ENCODE peak calls at places on chromosomes 4 and X, in ten cellular contexts. X, G, O, Z, K, P, C, A, Y and R are unnamed samples.
A peak's percentile ranks its signal among the peaks of the same experiment; 100 is the strongest.

GRCh38 chrX:69120476-69120875 is 44.8 kb downstream of the PJA1 start:
- DNase-seq in A (no peak), P (no peak), C (no peak), G (no peak), Y (no peak), Z (no peak), O (no peak), X (no peak), K (no peak), R (no peak)

GRCh38 chr4:139767168-139767567 is 101.5 kb downstream of the MGST2 start:
- DNase-seq in K (no peak), A (no peak), P (no peak), G (no peak), Y (no peak), O (no peak), Z (peak; percentile 21), C (no peak), X (no peak), R (no peak)

GRCh38 chrX:63128509-63128908 is 222.6 kb downstream of the SPIN4 start:
- DNase-seq in X (peak; percentile 0), O (peak; percentile 33), C (no peak), A (peak; percentile 40), Y (no peak), Z (peak; percentile 0), P (no peak), K (no peak), G (peak; percentile 36), R (peak; percentile 11)

GRCh38 chr4:95219109-95219508 is 329.7 kb downstream of the UNC5C start:
- DNase-seq in G (no peak), Z (peak; percentile 28), C (no peak), Y (no peak), K (no peak), X (peak; percentile 33), O (no peak), P (no peak), A (no peak), R (no peak)

GRCh38 chr4:42310343-42310742 is 86.9 kb upstream of the SHISA3 start:
- DNase-seq in Y (no peak), Z (no peak), X (no peak), P (no peak), A (no peak), G (no peak), K (no peak), C (no peak), O (peak; percentile 49), R (no peak)

GRCh38 chr4:8427761-8428287 is 12.7 kb downstream of the ACOX3 start:
- DNase-seq in A (no peak), Z (peak; percentile 57), C (no peak), K (no peak), X (peak; percentile 74), G (no peak), P (no peak), O (peak; percentile 32), Y (peak; percentile 17), R (no peak)

GRCh38 chr4:164959896-164960295 is 17.6 kb downstream of the TRIM61 start:
- DNase-seq in G (no peak), O (no peak), A (no peak), Z (peak; percentile 29), X (peak; percentile 52), Y (no peak), C (no peak), P (no peak), K (no peak), R (no peak)

GRCh38 chr4:169410839-169411770 is 140.3 kb upstream of the SH3RF1 start:
- DNase-seq in C (peak; percentile 16), O (peak; percentile 57), G (peak; percentile 1), Z (peak; percentile 54), P (no peak), Y (peak; percentile 18), X (peak; percentile 64), A (no peak), K (no peak), R (no peak)

GRCh38 chrX:46461653-46462191 is 83.5 kb downstream of the ZNF674 start:
- DNase-seq in X (no peak), C (no peak), P (no peak), K (no peak), G (no peak), O (no peak), Y (no peak), Z (no peak), A (no peak), R (no peak)

GRCh38 chrX:49919617-49920016 is 2.8 kb upstream of the CLCN5 start:
- DNase-seq in P (peak; percentile 79), G (peak; percentile 14), O (peak; percentile 56), Y (peak; percentile 22), A (peak; percentile 53), X (peak; percentile 88), K (peak; percentile 70), C (peak; percentile 40), Z (peak; percentile 89), R (peak; percentile 35)

GRCh38 chr4:14375816-14376215 is 626.5 kb upstream of the CPEB2 start:
- DNase-seq in X (peak; percentile 10), P (no peak), O (no peak), Y (no peak), K (no peak), A (no peak), Z (peak; percentile 38), G (no peak), C (no peak), R (no peak)

GRCh38 chr4:160159457-160159856 is 1056.6 kb downstream of the RAPGEF2 start:
- DNase-seq in O (no peak), G (no peak), P (no peak), X (no peak), Y (no peak), C (no peak), A (no peak), Z (no peak), K (no peak), R (no peak)

GRCh38 chrX:78092296-78092695 is 11.8 kb upstream of the PGK1 start:
- DNase-seq in A (no peak), Y (no peak), K (no peak), Z (peak; percentile 67), P (no peak), C (no peak), O (peak; percentile 70), G (peak; percentile 67), X (peak; percentile 69), R (peak; percentile 18)
- TF ChIP-seq CTCF in A (no peak), Y (no peak), K (no peak), Z (peak; percentile 44), P (no peak), C (peak; percentile 41), O (peak; percentile 63), G (peak; percentile 60), X (peak; percentile 48), R (no peak)

GRCh38 chrX:16992411-16992810 is 46.0 kb downstream of the REPS2 start:
- DNase-seq in K (no peak), X (no peak), G (no peak), C (no peak), A (no peak), O (no peak), Z (no peak), Y (no peak), P (no peak), R (no peak)

GRCh38 chrX:16992902-16993301 is 46.4 kb downstream of the REPS2 start:
- DNase-seq in Y (peak; percentile 19), P (no peak), K (no peak), C (no peak), Z (no peak), G (no peak), A (no peak), X (no peak), O (no peak), R (no peak)

GRCh38 chrX:16990839-16991238 is 44.4 kb downstream of the REPS2 start:
- DNase-seq in X (no peak), K (no peak), O (no peak), Z (no peak), A (no peak), C (no peak), Y (no peak), P (no peak), G (no peak), R (no peak)

GRCh38 chrX:16997313-16997712 is 50.9 kb downstream of the REPS2 start:
- DNase-seq in C (no peak), Z (no peak), K (no peak), A (peak; percentile 67), Y (no peak), O (no peak), G (no peak), P (no peak), X (no peak), R (no peak)

GRCh38 chrX:16993791-16994318 is 47.4 kb downstream of the REPS2 start:
- DNase-seq in A (no peak), P (no peak), X (no peak), Y (no peak), K (no peak), Z (no peak), O (peak; percentile 17), G (peak; percentile 6), C (no peak), R (no peak)
- TF ChIP-seq CTCF in A (no peak), P (no peak), X (no peak), Y (no peak), K (no peak), Z (no peak), O (peak; percentile 55), G (no peak), C (peak; percentile 18), R (no peak)

GRCh38 chrX:108134724-108135123 is 43.1 kb downstream of the ATG4A start:
- DNase-seq in G (no peak), A (no peak), Z (no peak), X (no peak), Y (no peak), P (no peak), C (no peak), O (peak; percentile 24), K (no peak), R (no peak)

GRCh38 chrX:108138814-108139213 is 47.2 kb downstream of the ATG4A start:
- DNase-seq in K (no peak), C (no peak), A (no peak), P (no peak), G (no peak), Y (no peak), X (no peak), O (no peak), Z (no peak), R (no peak)

DNA sequence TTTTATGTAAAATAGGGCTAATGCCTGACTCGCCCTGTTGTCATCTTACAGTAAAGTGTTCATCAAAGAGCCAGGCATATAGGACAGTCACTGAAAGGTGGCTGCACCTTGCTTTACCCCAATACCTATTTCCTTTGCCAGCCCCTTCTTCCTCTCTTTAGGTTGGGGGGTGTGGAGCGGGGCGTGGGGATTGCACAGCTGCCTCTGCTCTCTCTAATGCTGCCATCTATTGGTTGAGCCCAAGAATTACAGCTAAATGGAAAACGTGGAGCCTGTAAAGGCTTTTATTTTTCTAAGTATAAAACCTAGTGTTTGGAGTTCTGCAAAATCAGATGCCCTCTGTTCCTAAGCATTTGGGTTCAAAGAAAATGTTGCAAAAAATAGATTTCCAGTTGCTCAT is 47.7 kb downstream of the ATG4A start:
- DNase-seq in A (no peak), X (no peak), Z (no peak), P (no peak), K (no peak), G (no peak), C (no peak), Y (no peak), O (peak; percentile 43), R (no peak)
- TF ChIP-seq CTCF in A (peak; percentile 46), X (peak; percentile 44), Z (peak; percentile 60), P (no peak), K (no peak), G (peak; percentile 11), C (peak; percentile 55), Y (no peak), O (peak; percentile 64), R (peak; percentile 44)

DNA sequence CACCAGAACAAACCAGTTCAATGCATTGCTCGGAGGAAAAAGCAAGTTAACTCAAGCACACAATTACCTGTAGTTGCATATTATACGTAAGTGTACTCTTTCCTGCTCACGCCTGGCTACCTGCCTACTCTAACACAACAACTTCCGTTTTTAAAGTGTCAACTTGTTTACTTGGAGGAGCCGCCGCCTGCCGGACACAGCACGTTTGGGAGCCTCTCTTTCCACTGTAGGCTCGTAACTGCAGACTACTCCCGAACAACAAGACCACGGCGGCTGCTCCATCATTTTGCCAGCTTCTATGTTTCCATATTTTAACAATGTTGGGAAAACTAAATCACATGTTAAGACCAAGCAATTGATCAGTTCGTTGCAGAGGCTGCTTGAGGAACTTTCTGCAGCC is 882 bp downstream of the MTNR1A start:
- DNase-seq in Z (peak; percentile 39), A (no peak), Y (peak; percentile 82), K (no peak), O (peak; percentile 76), P (no peak), C (peak; percentile 41), X (peak; percentile 32), G (peak; percentile 71), R (no peak)
- TF ChIP-seq CTCF in Z (peak; percentile 25), A (no peak), Y (peak; percentile 62), K (no peak), O (peak; percentile 41), P (no peak), C (peak; percentile 57), X (peak; percentile 34), G (peak; percentile 26), R (no peak)